ENCODE peak calls at places on chromosome 1, in four cellular contexts. J is ACHN, S is foreskin fibroblast, X is dermis blood vessel endothelial cell. O is an unnamed sample.

GRCh38 chr1:236913371-236914037 is 90.7 kb downstream of the MT1HL1 start:
- DNase-seq in J (no peak), S (peak), X (no peak), O (no peak)

GRCh38 chr1:5562769-5563168 is 429.5 kb downstream of the NPHP4 start:
- DNase-seq in J (no peak), S (no peak), X (no peak), O (no peak)

GRCh38 chr1:223177681-223178080 is 34.6 kb upstream of the TLR5 start:
- DNase-seq in J (no peak), S (no peak), X (no peak), O (no peak)

GRCh38 chr1:35202048-35202719 is 9.2 kb upstream of the SFPQ start:
- DNase-seq in J (peak), S (peak), X (peak), O (peak)

GRCh38 chr1:241499910-241500309 is 19.6 kb downstream of the FH start:
- DNase-seq in J (peak), S (peak), X (peak), O (peak)

GRCh38 chr1:240712014-240712731 is 100.2 kb upstream of the GREM2 start:
- DNase-seq in J (no peak), S (peak), X (no peak), O (no peak)

GRCh38 chr1:231670755-231671154 is 44.2 kb downstream of the DISC1 start:
- DNase-seq in J (no peak), S (no peak), X (no peak), O (no peak)

GRCh38 chr1:153357076-153357852 is 390 bp upstream of the S100A9 start:
- DNase-seq in J (no peak), S (no peak), X (no peak), O (no peak)

GRCh38 chr1:174984952-174985351 is 14.8 kb upstream of the CACYBP start:
- DNase-seq in J (no peak), S (no peak), X (no peak), O (no peak)

GRCh38 chr1:219498666-219499065 is 114.2 kb downstream of the ZC3H11B start:
- DNase-seq in J (no peak), S (peak), X (no peak), O (no peak)